ENCODE peak calls at places on chromosome 14, in nine cellular contexts. Z is fibroblast of lung, M is heart right ventricle, O is mesothelial cell of epicardium, B is HCT116, T is adrenal gland, Q is RWPE1, Y is HFF-Myc, L is lower lobe of right lung. S is an unnamed sample.

GRCh38 chr14:99568567-99569560 is 35.1 kb downstream of the CCDC85C start:
- DNase-seq in M (peak; percentile 67), Z (peak; percentile 57), O (no peak), Y (no peak), B (no peak), T (peak; percentile 74), L (no peak), Q (no peak), S (no peak)

GRCh38 chr14:35416108-35416750 is 11.7 kb upstream of the NFKBIA start:
- DNase-seq in T (no peak), Q (no peak), O (no peak), L (no peak), Z (peak; percentile 24), Y (no peak), M (no peak), B (no peak), S (no peak)

GRCh38 chr14:77663289-77663688 is 44.5 kb downstream of the ALKBH1 start:
- DNase-seq in L (no peak), B (no peak), Y (no peak), O (no peak), T (no peak), Z (peak; percentile 47), M (peak; percentile 15), Q (peak; percentile 91), S (no peak)

GRCh38 chr14:67538501-67538900 is 5.4 kb downstream of the PLEKHH1 start:
- DNase-seq in O (no peak), L (no peak), T (no peak), Q (no peak), Z (no peak), B (no peak), M (no peak), Y (no peak), S (no peak)

GRCh38 chr14:31229638-31230229 is 22.1 kb upstream of the HECTD1 start:
- DNase-seq in Q (peak; percentile 93), Y (no peak), Z (peak; percentile 92), O (no peak), B (peak; percentile 92), M (peak; percentile 46), T (peak; percentile 69), L (peak; percentile 69), S (no peak)

GRCh38 chr14:75970989-75971388 is 10.8 kb downstream of the TGFB3 start:
- DNase-seq in Y (no peak), T (no peak), O (no peak), M (no peak), Z (no peak), L (no peak), Q (no peak), B (no peak), S (no peak)

GRCh38 chr14:71621276-71621675 is 311.0 kb upstream of the RGS6 start:
- DNase-seq in B (no peak), O (no peak), L (no peak), T (no peak), Z (peak; percentile 61), M (no peak), Y (no peak), Q (no peak), S (no peak)

GRCh38 chr14:61418749-61419148 is 97.4 kb downstream of the PRKCH start:
- DNase-seq in T (no peak), L (no peak), Q (no peak), Y (no peak), B (no peak), O (no peak), M (peak; percentile 58), Z (no peak), S (no peak)

GRCh38 chr14:38255673-38256357 is at the start of gene CLEC14A:
- DNase-seq in L (peak; percentile 64), Z (peak; percentile 35), Q (no peak), M (peak; percentile 91), O (peak; percentile 18), T (peak; percentile 65), Y (no peak), B (no peak), S (no peak)

GRCh38 chr14:95260537-95261440 is 58.9 kb downstream of the CLMN start:
- DNase-seq in Z (peak; percentile 88), L (no peak), T (no peak), M (peak; percentile 29), B (no peak), Y (no peak), O (no peak), Q (no peak), S (peak; percentile 27)

GRCh38 chr14:72894623-72895378 is 900 bp upstream of the DPF3 start:
- DNase-seq in L (no peak), Z (peak; percentile 27), Q (peak; percentile 8), O (no peak), M (peak; percentile 29), T (peak; percentile 50), B (no peak), Y (no peak), S (no peak)

GRCh38 chr14:59475709-59476108 is 8.5 kb downstream of the L3HYPDH start:
- DNase-seq in O (no peak), Z (no peak), T (no peak), L (no peak), B (no peak), M (peak; percentile 11), Y (no peak), Q (no peak), S (no peak)

DNA sequence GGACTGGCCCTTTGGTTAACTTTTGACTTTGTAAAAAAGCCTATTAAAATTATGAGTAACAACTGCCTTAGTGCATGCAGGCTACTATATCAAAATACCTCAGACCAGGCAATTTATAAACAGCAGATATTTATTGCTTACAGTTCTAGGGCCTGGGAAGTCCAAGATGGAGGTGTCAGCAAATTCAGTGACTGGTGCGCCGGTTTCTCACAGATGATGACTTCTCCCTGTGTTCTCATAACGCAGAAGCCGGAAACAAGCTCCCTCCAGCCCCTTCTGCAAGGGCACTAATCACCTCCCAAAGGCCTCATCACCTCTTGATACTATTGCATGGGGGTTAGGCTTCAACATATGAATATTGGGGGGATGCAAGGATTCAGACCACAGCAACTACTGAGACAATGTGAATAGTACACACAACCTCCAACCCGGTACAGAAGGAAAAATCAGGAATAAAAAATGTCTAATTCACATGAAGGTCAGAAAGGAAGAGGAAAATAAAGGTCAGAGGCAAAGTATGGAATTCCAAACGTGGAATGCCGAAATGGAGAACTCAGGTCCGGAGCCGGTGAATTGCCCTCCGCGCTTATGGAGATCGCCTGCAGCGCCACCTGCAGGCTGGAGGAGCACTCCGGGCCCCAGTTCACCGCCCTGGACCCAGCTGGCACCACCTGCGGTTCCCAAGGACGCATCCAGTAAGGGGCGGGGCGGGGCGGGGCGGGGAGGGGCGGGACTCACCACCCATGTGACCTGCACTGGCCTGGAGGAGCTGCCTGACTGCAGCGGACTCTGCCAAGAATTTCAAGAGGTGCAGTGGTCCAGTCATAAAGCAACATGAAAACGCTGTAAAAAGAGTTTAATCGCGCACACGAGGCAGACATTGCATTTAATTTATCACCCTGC is 203.4 kb downstream of the KIF26A start:
- DNase-seq in O (peak; percentile 23), Y (no peak), Z (no peak), B (peak; percentile 88), M (no peak), T (peak; percentile 88), Q (peak; percentile 79), L (peak; percentile 51), S (peak; percentile 70)
- TF ChIP-seq CTCF in O (peak; percentile 40), Y (peak; percentile 27), Z (no peak), B (peak; percentile 84), M (peak; percentile 41), T (peak; percentile 44), Q (peak; percentile 31), L (peak; percentile 47), S (peak; percentile 84)

DNA sequence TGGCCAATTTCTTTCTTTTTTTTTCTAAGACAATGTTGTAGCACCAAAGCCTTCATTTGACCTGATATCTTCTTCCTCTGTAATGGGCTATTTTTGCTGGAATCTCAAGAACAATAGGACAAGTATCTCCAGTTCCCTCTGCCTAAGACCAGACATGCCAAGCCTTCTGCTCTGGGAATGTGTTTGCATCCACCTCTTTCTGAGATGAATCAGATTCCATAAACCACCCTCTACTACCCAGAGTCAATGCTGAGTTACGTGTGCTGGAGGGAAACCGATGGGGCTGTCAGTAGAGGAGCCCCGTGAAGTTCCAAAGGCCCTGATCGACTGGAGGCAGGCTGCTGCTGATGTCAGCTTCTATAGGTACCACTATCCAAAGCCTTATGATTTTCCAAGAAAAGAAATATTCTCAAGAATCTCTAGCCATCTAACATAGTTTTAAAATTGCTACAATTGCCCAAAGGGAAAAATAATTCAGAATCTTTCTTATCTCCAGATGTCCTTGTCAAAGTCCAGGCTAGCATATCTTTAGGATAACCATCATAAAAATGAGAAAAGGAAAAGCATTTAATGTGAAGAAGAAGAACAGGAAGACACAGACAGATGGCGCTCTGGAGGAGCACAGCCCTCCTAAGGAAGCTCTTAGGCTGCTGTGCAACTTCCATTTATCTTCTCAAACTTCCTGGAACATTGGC is 101.9 kb downstream of the SLC8A3 start:
- DNase-seq in Y (peak; percentile 15), Q (peak; percentile 25), O (no peak), B (peak; percentile 23), T (peak; percentile 56), M (no peak), Z (peak; percentile 27), L (no peak), S (no peak)
- TF ChIP-seq CTCF in Y (peak; percentile 53), Q (peak; percentile 55), O (no peak), B (peak; percentile 60), T (peak; percentile 60), M (no peak), Z (peak; percentile 69), L (peak; percentile 40), S (peak; percentile 77)

GRCh38 chr14:25039933-25040332 is 10.0 kb downstream of the STXBP6 start:
- DNase-seq in T (no peak), Y (no peak), Z (no peak), L (no peak), B (no peak), M (no peak), O (no peak), Q (no peak), S (no peak)

GRCh38 chr14:25041484-25041883 is 8.5 kb downstream of the STXBP6 start:
- DNase-seq in T (no peak), Y (no peak), Q (no peak), M (no peak), O (no peak), Z (peak; percentile 18), L (no peak), B (no peak), S (no peak)

GRCh38 chr14:25041898-25042297 is 8.0 kb downstream of the STXBP6 start:
- DNase-seq in B (no peak), M (no peak), O (no peak), Y (no peak), L (no peak), Q (no peak), T (no peak), Z (peak; percentile 13), S (no peak)

GRCh38 chr14:25044299-25044698 is 5.6 kb downstream of the STXBP6 start:
- DNase-seq in L (no peak), O (no peak), Y (no peak), Q (no peak), Z (peak; percentile 12), B (no peak), T (no peak), M (no peak), S (no peak)

GRCh38 chr14:25042362-25043299 is 7.3 kb downstream of the STXBP6 start:
- DNase-seq in Q (no peak), Z (peak; percentile 56), B (no peak), Y (no peak), T (peak; percentile 39), M (peak; percentile 50), O (no peak), L (no peak), S (no peak)
- TF ChIP-seq CTCF in Q (no peak), Z (peak; percentile 80), B (no peak), Y (peak; percentile 54), T (peak; percentile 62), M (no peak), O (peak; percentile 24), L (peak; percentile 50), S (peak; percentile 73)

GRCh38 chr14:103520657-103521437 is 1.8 kb downstream of the CKB start:
- DNase-seq in M (peak; percentile 81), O (peak; percentile 62), B (peak; percentile 53), T (peak; percentile 91), Q (peak; percentile 64), L (peak; percentile 91), Y (no peak), Z (peak; percentile 47), S (peak; percentile 83)
- TF ChIP-seq CTCF in M (peak; percentile 17), O (peak; percentile 42), B (peak; percentile 66), T (peak; percentile 58), Q (peak; percentile 74), L (peak; percentile 63), Y (peak; percentile 45), Z (peak; percentile 48), S (peak; percentile 68)